ENCODE peak calls at places on chromosomes 12 and 14, in six cellular contexts. One of them, this sample, is unnamed.

GRCh38 chr12:8081228-8081920 is 700 bp upstream of the NECAP1 start:
- DNase-seq in fibroblast of the aortic adventitia: peak
- DNase-seq in NCI-H1105: peak
- DNase-seq in heart right ventricle: no peak
- DNase-seq in spleen: no peak
- DNase-seq in left ventricle myocardium inferior: no peak
- DNase-seq in this sample: no peak

GRCh38 chr12:127675936-127676335 is 591.0 kb upstream of the TMEM132C start:
- DNase-seq in fibroblast of the aortic adventitia: no peak
- DNase-seq in NCI-H1105: no peak
- DNase-seq in heart right ventricle: no peak
- DNase-seq in spleen: no peak
- DNase-seq in left ventricle myocardium inferior: no peak
- DNase-seq in this sample: no peak

GRCh38 chr12:121400332-121401139 is 618 bp downstream of the RNF34 start:
- DNase-seq in fibroblast of the aortic adventitia: peak
- DNase-seq in NCI-H1105: peak
- DNase-seq in heart right ventricle: peak
- DNase-seq in spleen: peak
- DNase-seq in left ventricle myocardium inferior: peak
- DNase-seq in this sample: no peak

GRCh38 chr12:112303004-112303403 is 79.2 kb downstream of the HECTD4 start:
- DNase-seq in fibroblast of the aortic adventitia: peak
- DNase-seq in NCI-H1105: no peak
- DNase-seq in heart right ventricle: no peak
- DNase-seq in spleen: no peak
- DNase-seq in left ventricle myocardium inferior: no peak
- DNase-seq in this sample: no peak

GRCh38 chr12:124379379-124379937 is 84.6 kb downstream of the RFLNA start:
- DNase-seq in fibroblast of the aortic adventitia: no peak
- DNase-seq in NCI-H1105: no peak
- DNase-seq in heart right ventricle: no peak
- DNase-seq in spleen: no peak
- DNase-seq in left ventricle myocardium inferior: no peak
- DNase-seq in this sample: no peak

GRCh38 chr12:61739925-61740324 is 520.3 kb upstream of the USP15 start:
- DNase-seq in fibroblast of the aortic adventitia: no peak
- DNase-seq in NCI-H1105: no peak
- DNase-seq in heart right ventricle: no peak
- DNase-seq in spleen: no peak
- DNase-seq in left ventricle myocardium inferior: no peak
- DNase-seq in this sample: no peak

GRCh38 chr12:95951515-95951914 is 8.4 kb downstream of the AMDHD1 start:
- DNase-seq in fibroblast of the aortic adventitia: no peak
- DNase-seq in NCI-H1105: peak
- DNase-seq in heart right ventricle: no peak
- DNase-seq in spleen: no peak
- DNase-seq in left ventricle myocardium inferior: no peak
- DNase-seq in this sample: no peak

GRCh38 chr12:52344111-52344510 is 22.9 kb upstream of the KRT83 start:
- DNase-seq in fibroblast of the aortic adventitia: no peak
- DNase-seq in NCI-H1105: no peak
- DNase-seq in heart right ventricle: no peak
- DNase-seq in spleen: peak
- DNase-seq in left ventricle myocardium inferior: no peak
- DNase-seq in this sample: no peak

GRCh38 chr14:96497586-96497985 is 4.6 kb upstream of the PAPOLA start:
- DNase-seq in fibroblast of the aortic adventitia: no peak
- DNase-seq in NCI-H1105: no peak
- DNase-seq in heart right ventricle: no peak
- DNase-seq in spleen: no peak
- DNase-seq in left ventricle myocardium inferior: no peak
- DNase-seq in this sample: no peak

GRCh38 chr14:86766469-86766868 is 1226.5 kb downstream of the GALC start:
- DNase-seq in fibroblast of the aortic adventitia: no peak
- DNase-seq in NCI-H1105: peak
- DNase-seq in heart right ventricle: no peak
- DNase-seq in spleen: no peak
- DNase-seq in left ventricle myocardium inferior: no peak
- DNase-seq in this sample: no peak

GRCh38 chr12:114658002-114658441 is 26.0 kb downstream of the TBX3 start:
- DNase-seq in fibroblast of the aortic adventitia: no peak
- DNase-seq in NCI-H1105: no peak
- DNase-seq in heart right ventricle: no peak
- DNase-seq in spleen: no peak
- DNase-seq in left ventricle myocardium inferior: no peak
- DNase-seq in this sample: no peak

GRCh38 chr12:68788554-68789143 is 19.3 kb upstream of the MDM2 start:
- DNase-seq in fibroblast of the aortic adventitia: no peak
- DNase-seq in NCI-H1105: no peak
- DNase-seq in heart right ventricle: no peak
- DNase-seq in spleen: no peak
- DNase-seq in left ventricle myocardium inferior: no peak
- DNase-seq in this sample: no peak

GRCh38 chr12:13102481-13103195 is 829 bp downstream of the GSG1 start:
- DNase-seq in fibroblast of the aortic adventitia: peak
- DNase-seq in NCI-H1105: no peak
- DNase-seq in heart right ventricle: no peak
- DNase-seq in spleen: no peak
- DNase-seq in left ventricle myocardium inferior: no peak
- DNase-seq in this sample: no peak